ENCODE peak calls at places on chromosomes 11 and 22, in ten cellular contexts. U, V, P, Y, N, J, A, E, O and L are unnamed samples.

GRCh38 chr11:3340025-3340424 is 38.9 kb downstream of the ZNF195 start:
- DNase-seq in U (no peak), V (peak), P (no peak), Y (peak), N (no peak), J (peak), A (peak), E (peak), O (peak), L (peak)

GRCh38 chr11:2700415-2701211 is 819 bp upstream of the KCNQ1OT1 start:
- DNase-seq in U (peak), V (peak), P (no peak), Y (no peak), N (peak), J (peak), A (peak), E (no peak), O (no peak), L (no peak)

GRCh38 chr22:50683994-50684371 is 11.4 kb downstream of the SHANK3 start:
- DNase-seq in U (no peak), V (no peak), P (no peak), Y (no peak), N (no peak), J (no peak), A (no peak), E (no peak), O (no peak), L (no peak)

GRCh38 chr11:1233351-1234053 is 10.6 kb downstream of the MUC5B start:
- DNase-seq in U (peak), V (no peak), P (no peak), Y (no peak), N (no peak), J (no peak), A (no peak), E (no peak), O (no peak), L (no peak)

GRCh38 chr11:57219021-57219627 is 17.9 kb downstream of the APLNR start:
- DNase-seq in U (no peak), V (no peak), P (no peak), Y (peak), N (no peak), J (peak), A (peak), E (no peak), O (no peak), L (no peak)

GRCh38 chr22:43555561-43556515 is 144.0 kb downstream of the MPPED1 start:
- DNase-seq in U (no peak), V (no peak), P (no peak), Y (no peak), N (no peak), J (no peak), A (no peak), E (no peak), O (no peak), L (no peak)

GRCh38 chr11:10651579-10652361 is 41.8 kb downstream of the IRAG1 start:
- DNase-seq in U (no peak), V (no peak), P (no peak), Y (no peak), N (no peak), J (no peak), A (no peak), E (no peak), O (no peak), L (no peak)

GRCh38 chr11:17526326-17526725 is 17.9 kb downstream of the USH1C start:
- DNase-seq in U (no peak), V (no peak), P (no peak), Y (no peak), N (no peak), J (no peak), A (no peak), E (no peak), O (no peak), L (no peak)

GRCh38 chr11:107565219-107565937 is at the start of gene ALKBH8:
- DNase-seq in U (peak), V (peak), P (peak), Y (peak), N (peak), J (peak), A (peak), E (peak), O (no peak), L (peak)

GRCh38 chr11:65013130-65013691 is 749 bp upstream of the ARL2 start:
- DNase-seq in U (peak), V (peak), P (peak), Y (peak), N (peak), J (peak), A (peak), E (peak), O (peak), L (no peak)

GRCh38 chr11:14417186-14417585 is 58.2 kb upstream of the RRAS2 start:
- DNase-seq in U (no peak), V (no peak), P (no peak), Y (peak), N (no peak), J (no peak), A (peak), E (no peak), O (no peak), L (no peak)

GRCh38 chr11:130897262-130898182 is 18.8 kb downstream of the SNX19 start:
- DNase-seq in U (peak), V (peak), P (no peak), Y (peak), N (no peak), J (peak), A (peak), E (no peak), O (peak), L (no peak)

GRCh38 chr22:50305393-50305657 is 2.1 kb downstream of the PLXNB2 start:
- DNase-seq in U (no peak), V (no peak), P (no peak), Y (no peak), N (no peak), J (no peak), A (no peak), E (no peak), O (no peak), L (no peak)

GRCh38 chr22:37661160-37661924 is 2.8 kb downstream of the PDXP start:
- DNase-seq in U (no peak), V (peak), P (no peak), Y (peak), N (no peak), J (no peak), A (peak), E (peak), O (no peak), L (no peak)

GRCh38 chr11:73866586-73866996 is 10.1 kb downstream of the COA4 start:
- DNase-seq in U (peak), V (peak), P (no peak), Y (peak), N (no peak), J (peak), A (peak), E (peak), O (peak), L (peak)

GRCh38 chr22:45511847-45512261 is 9.2 kb downstream of the FBLN1 start:
- DNase-seq in U (peak), V (peak), P (no peak), Y (peak), N (no peak), J (peak), A (peak), E (peak), O (peak), L (no peak)

GRCh38 chr11:66281001-66281400 is 3.0 kb downstream of the CNIH2 start:
- DNase-seq in U (no peak), V (no peak), P (no peak), Y (no peak), N (no peak), J (no peak), A (no peak), E (no peak), O (no peak), L (no peak)

GRCh38 chr11:101914737-101915426 is at the start of gene CEP126:
- DNase-seq in U (peak), V (peak), P (peak), Y (peak), N (peak), J (peak), A (peak), E (peak), O (peak), L (peak)

GRCh38 chr11:70246196-70246595 is 24.3 kb upstream of the PPFIA1 start:
- DNase-seq in U (no peak), V (no peak), P (no peak), Y (peak), N (no peak), J (no peak), A (no peak), E (no peak), O (no peak), L (no peak)

GRCh38 chr22:22449819-22450218 is 58.7 kb downstream of the ZNF280B start:
- DNase-seq in U (no peak), V (no peak), P (no peak), Y (no peak), N (no peak), J (no peak), A (no peak), E (no peak), O (no peak), L (no peak)
- TF ChIP-seq CTCF in U (no peak), V (no peak), P (no peak), Y (no peak), N (no peak), J (no peak), A (no peak), E (no peak), O (no peak), L (no peak)

DNA sequence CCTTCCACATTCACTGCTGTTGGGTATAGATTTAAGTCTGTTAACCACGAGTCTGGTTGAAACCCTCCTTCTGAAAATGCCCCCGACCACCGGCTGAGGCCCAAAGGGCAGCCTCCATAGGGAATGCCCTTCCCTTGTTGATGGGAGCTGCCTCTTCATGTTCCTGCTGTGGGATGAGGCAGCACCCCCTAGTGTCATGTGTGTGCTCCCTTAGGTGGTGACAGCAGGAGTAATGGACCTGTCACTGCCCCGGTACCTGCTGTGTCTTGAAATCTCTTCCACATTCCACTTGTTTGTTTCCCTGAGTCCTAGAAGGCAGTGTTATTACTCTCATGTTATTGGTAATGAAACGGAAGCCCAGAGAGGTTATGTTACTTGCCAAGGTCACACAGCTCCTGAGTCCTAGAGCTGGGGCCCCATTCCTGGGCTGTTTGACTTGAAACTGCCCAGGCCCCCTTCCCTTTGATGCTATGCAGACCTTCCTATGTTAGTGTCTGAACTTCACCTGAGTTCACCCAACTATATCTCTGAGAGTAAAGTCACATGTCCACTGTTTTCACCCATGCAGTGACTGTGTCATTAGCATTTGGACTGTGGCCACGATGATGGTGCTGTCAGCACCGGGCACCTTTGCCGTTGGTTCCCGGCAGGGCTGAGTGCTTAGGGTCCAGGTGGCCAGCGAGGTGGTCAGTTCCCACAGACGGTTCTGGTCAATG is 234.3 kb downstream of the TBC1D22A start:
- DNase-seq in U (no peak), V (no peak), P (no peak), Y (no peak), N (no peak), J (peak), A (no peak), E (peak), O (no peak), L (no peak)
- TF ChIP-seq CTCF in U (no peak), V (peak), P (no peak), Y (peak), N (no peak), J (peak), A (peak), E (peak), O (no peak), L (no peak)

GRCh38 chr11:7894251-7894650 is 36.8 kb downstream of the OR10A6 start:
- DNase-seq in U (no peak), V (no peak), P (no peak), Y (no peak), N (no peak), J (no peak), A (no peak), E (no peak), O (no peak), L (no peak)

GRCh38 chr11:7892059-7892699 is 38.9 kb downstream of the OR10A6 start:
- DNase-seq in U (no peak), V (peak), P (no peak), Y (peak), N (no peak), J (no peak), A (peak), E (peak), O (peak), L (peak)

GRCh38 chr11:7893792-7894191 is 37.3 kb downstream of the OR10A6 start:
- DNase-seq in U (peak), V (no peak), P (no peak), Y (no peak), N (no peak), J (no peak), A (no peak), E (no peak), O (no peak), L (no peak)

GRCh38 chr11:7890417-7891179 is 40.5 kb downstream of the OR10A6 start:
- DNase-seq in U (no peak), V (no peak), P (no peak), Y (no peak), N (no peak), J (no peak), A (peak), E (no peak), O (no peak), L (no peak)

GRCh38 chr11:7892751-7893356 is 38.2 kb downstream of the OR10A6 start:
- DNase-seq in U (no peak), V (peak), P (no peak), Y (peak), N (no peak), J (peak), A (peak), E (peak), O (peak), L (peak)
- TF ChIP-seq CTCF in U (peak), V (peak), P (peak), Y (peak), N (peak), J (peak), A (peak), E (peak), O (peak), L (peak)

DNA sequence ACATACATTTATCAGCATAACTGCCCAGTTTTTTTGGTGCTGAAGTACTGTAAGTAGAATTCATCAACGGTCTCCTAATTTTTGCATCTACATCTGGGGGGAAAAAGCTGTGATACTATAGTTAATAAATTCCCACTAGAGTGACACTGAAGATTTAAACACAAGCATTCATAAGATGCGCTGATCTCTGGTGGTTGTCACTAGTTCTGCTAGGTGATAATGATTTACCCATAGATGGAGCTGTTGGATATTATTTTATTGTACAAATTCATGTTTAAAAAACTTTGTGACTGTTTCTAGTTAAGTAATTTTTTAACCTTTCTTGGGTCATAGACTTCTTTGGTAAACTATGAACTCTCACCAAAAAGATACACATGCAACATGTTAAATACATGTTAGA is 106.6 kb downstream of the EMSY start:
- DNase-seq in U (no peak), V (no peak), P (no peak), Y (no peak), N (no peak), J (peak), A (peak), E (no peak), O (no peak), L (no peak)
- TF ChIP-seq CTCF in U (peak), V (no peak), P (peak), Y (peak), N (peak), J (peak), A (no peak), E (peak), O (peak), L (no peak)